ENCODE peak calls at places on chromosomes 5 and 9, in nine cellular contexts. B is neural crest cell; N is stomach; A is DND-41; J is epithelial cell of esophagus; G is CD8-positive, alpha-beta T cell; X is mesothelial cell of epicardium; Z is left ventricle myocardium inferior; R is heart right ventricle. H is an unnamed sample.

GRCh38 chr5:55438931-55439477 is 95.8 kb downstream of the PLPP1 start:
- DNase-seq in B (no peak), N (no peak), A (no peak), J (no peak), G (no peak), X (no peak), Z (no peak), R (no peak), H (no peak)

GRCh38 chr9:120110520-120110919 is 469.4 kb downstream of the CDK5RAP2 start:
- DNase-seq in B (no peak), N (no peak), A (no peak), J (no peak), G (no peak), X (no peak), Z (no peak), R (no peak), H (no peak)

GRCh38 chr9:33229359-33230120 is 10.4 kb upstream of the SPINK4 start:
- DNase-seq in B (no peak), N (peak; percentile 90), A (no peak), J (peak; percentile 99), G (no peak), X (no peak), Z (no peak), R (no peak), H (no peak)

GRCh38 chr9:93098236-93098946 is 2.4 kb downstream of the CARD19 start:
- DNase-seq in B (no peak), N (peak; percentile 85), A (no peak), J (peak; percentile 92), G (peak; percentile 75), X (no peak), Z (peak; percentile 86), R (peak; percentile 86), H (no peak)

GRCh38 chr9:34498511-34498910 is 24.3 kb downstream of the ENHO start:
- DNase-seq in B (no peak), N (no peak), A (no peak), J (no peak), G (no peak), X (no peak), Z (no peak), R (no peak), H (no peak)

GRCh38 chr9:129995409-129996160 is 47.4 kb downstream of the FNBP1 start:
- DNase-seq in B (no peak), N (no peak), A (no peak), J (peak; percentile 88), G (no peak), X (no peak), Z (no peak), R (no peak), H (no peak)

GRCh38 chr9:20189871-20190270 is 401.0 kb upstream of the SLC24A2 start:
- DNase-seq in B (no peak), N (no peak), A (no peak), J (no peak), G (no peak), X (no peak), Z (no peak), R (no peak), H (no peak)

GRCh38 chr5:67085616-67086015 is 111.0 kb downstream of the CD180 start:
- DNase-seq in B (no peak), N (no peak), A (no peak), J (peak; percentile 45), G (no peak), X (no peak), Z (no peak), R (no peak), H (no peak)

GRCh38 chr5:154446183-154447073 is 631 bp downstream of the SAP30L start:
- DNase-seq in B (peak; percentile 53), N (peak; percentile 54), A (peak; percentile 56), J (peak; percentile 63), G (peak; percentile 45), X (peak; percentile 51), Z (peak; percentile 47), R (peak; percentile 47), H (peak; percentile 80)

GRCh38 chr9:98218562-98219363 is 26.3 kb upstream of the CORO2A start:
- DNase-seq in B (no peak), N (peak; percentile 77), A (no peak), J (peak; percentile 43), G (no peak), X (no peak), Z (no peak), R (no peak), H (no peak)

GRCh38 chr5:97986069-97986468 is 787.4 kb upstream of the RGMB start:
- DNase-seq in B (no peak), N (no peak), A (no peak), J (peak; percentile 60), G (no peak), X (no peak), Z (no peak), R (no peak), H (no peak)

GRCh38 chr5:72209515-72210115 is 102.3 kb downstream of the MAP1B start:
- DNase-seq in B (no peak), N (no peak), A (no peak), J (peak; percentile 53), G (no peak), X (no peak), Z (no peak), R (no peak), H (no peak)

GRCh38 chr5:79736528-79737514 is 47.2 kb downstream of the CMYA5 start:
- DNase-seq in B (no peak), N (no peak), A (peak; percentile 72), J (no peak), G (no peak), X (no peak), Z (no peak), R (no peak), H (no peak)

GRCh38 chr5:34455096-34455495 is 201.0 kb upstream of the RAI14 start:
- DNase-seq in B (no peak), N (no peak), A (no peak), J (no peak), G (no peak), X (no peak), Z (no peak), R (no peak), H (no peak)

GRCh38 chr9:130779153-130779855 is 55.8 kb upstream of the ABL1 start:
- DNase-seq in B (no peak), N (no peak), A (no peak), J (no peak), G (no peak), X (no peak), Z (no peak), R (no peak), H (no peak)

GRCh38 chr9:89440951-89441654 is 56.8 kb downstream of the SEMA4D start:
- DNase-seq in B (no peak), N (peak; percentile 78), A (no peak), J (no peak), G (no peak), X (no peak), Z (no peak), R (no peak), H (no peak)

GRCh38 chr9:110282023-110282766 is 25.9 kb upstream of the TXN start:
- DNase-seq in B (no peak), N (no peak), A (no peak), J (no peak), G (no peak), X (no peak), Z (no peak), R (no peak), H (no peak)

GRCh38 chr5:159156839-159157238 is 52.5 kb downstream of the RNF145 start:
- DNase-seq in B (peak; percentile 18), N (no peak), A (peak; percentile 40), J (peak; percentile 83), G (peak; percentile 38), X (no peak), Z (no peak), R (no peak), H (no peak)

DNA sequence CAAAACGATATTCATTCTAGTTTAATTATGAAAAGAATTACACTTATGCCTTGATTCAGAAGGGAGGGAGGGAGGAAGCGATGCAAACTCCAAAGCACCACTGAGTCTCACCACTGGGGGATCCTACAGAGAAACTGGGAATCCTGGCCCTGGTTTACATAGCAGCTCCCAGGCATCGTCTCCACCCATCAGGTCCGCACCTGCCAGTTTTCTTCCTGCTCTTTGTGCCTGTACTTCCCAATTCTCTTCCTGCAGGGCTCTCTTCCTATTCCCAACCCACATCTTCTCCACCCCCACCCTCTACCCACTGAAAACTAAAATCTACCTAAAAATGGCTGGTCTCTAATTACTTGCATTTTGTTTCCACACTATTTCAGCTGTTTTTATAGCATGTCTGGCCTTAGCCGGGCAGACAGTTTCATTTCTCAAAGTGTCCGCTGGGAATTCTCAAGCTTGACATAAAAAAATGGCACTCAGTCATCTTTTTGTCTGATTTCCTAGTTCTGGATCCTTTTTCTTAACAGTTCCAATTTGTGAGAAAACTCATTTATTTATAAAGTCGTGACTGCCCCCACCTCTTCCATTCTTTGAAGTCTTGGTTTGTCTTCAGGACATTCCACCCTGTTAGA is 1.6 kb upstream of the TNIP1 start:
- DNase-seq in B (no peak), N (no peak), A (no peak), J (peak; percentile 72), G (no peak), X (no peak), Z (no peak), R (no peak), H (no peak)
- TF ChIP-seq CTCF in B (peak; percentile 43), N (peak; percentile 8), A (peak; percentile 43), J (peak; percentile 41), G (no peak), X (peak; percentile 47), Z (peak; percentile 47), R (peak; percentile 12), H (peak; percentile 64)

DNA sequence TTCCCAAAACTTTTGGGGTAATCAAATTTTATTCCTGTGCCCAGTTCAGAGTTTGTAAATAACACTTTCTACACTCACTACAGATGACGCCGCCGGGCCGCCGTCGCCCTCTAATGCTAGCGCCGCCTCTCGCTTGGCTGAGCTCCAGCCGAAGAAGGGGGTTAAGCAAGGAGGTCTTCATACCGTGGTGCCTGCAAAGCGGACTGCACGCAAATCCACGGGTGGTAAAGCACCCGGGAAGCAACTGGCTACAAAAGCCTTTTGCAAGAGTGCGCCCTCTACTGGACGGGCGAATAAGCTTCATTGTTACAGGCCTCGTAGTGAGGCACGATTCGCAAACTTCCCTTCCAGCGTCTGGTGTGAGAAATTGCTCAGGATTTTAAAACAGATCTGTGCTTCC is 280.4 kb downstream of the MEF2C start:
- DNase-seq in B (no peak), N (no peak), A (peak; percentile 15), J (peak; percentile 9), G (no peak), X (no peak), Z (no peak), R (no peak), H (no peak)
- TF ChIP-seq CTCF in B (peak; percentile 56), N (no peak), A (peak; percentile 66), J (peak; percentile 34), G (peak; percentile 33), X (peak; percentile 60), Z (no peak), R (peak; percentile 14), H (peak; percentile 63)

GRCh38 chr9:137113385-137114159 is 961 bp downstream of the DPP7 start:
- DNase-seq in B (no peak), N (no peak), A (no peak), J (no peak), G (peak; percentile 36), X (no peak), Z (no peak), R (no peak), H (no peak)
- TF ChIP-seq CTCF in B (no peak), N (no peak), A (no peak), J (no peak), G (no peak), X (no peak), Z (no peak), R (no peak), H (no peak)

DNA sequence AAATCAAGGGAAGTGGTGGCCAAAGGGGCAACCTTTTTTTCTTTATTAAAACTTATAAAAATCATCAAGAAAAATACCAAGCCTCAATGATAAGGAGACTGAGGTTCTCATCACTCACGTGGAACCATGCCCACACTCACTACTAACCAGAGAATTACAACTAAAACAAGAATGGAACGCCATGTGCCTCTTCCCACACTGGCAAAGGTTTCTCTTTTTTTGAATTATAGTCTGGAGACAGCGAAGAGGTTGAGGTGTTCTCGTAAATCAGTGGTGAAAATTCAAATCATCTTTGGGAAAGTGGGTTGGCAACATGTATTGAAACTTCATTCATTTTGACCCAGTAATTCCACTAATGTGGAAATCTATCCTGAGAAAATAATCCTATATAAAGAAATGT is 19.4 kb downstream of the FPGS start:
- DNase-seq in B (no peak), N (no peak), A (no peak), J (no peak), G (no peak), X (no peak), Z (no peak), R (no peak), H (no peak)
- TF ChIP-seq CTCF in B (no peak), N (no peak), A (no peak), J (no peak), G (no peak), X (no peak), Z (no peak), R (no peak), H (no peak)